ENCODE peak calls at places on chromosomes 11 and 22, in nine cellular contexts. C is activated CD8-positive, alpha-beta T cell treated with anti-CD3 and anti-CD28 coated beads for 36 hours; V is kidney; H is heart left ventricle; D is GOT3; B is WERI-Rb-1; F is effector CD4-positive, alpha-beta T cell; N is AG20443; Y is caudate nucleus. Z is an unnamed sample.

GRCh38 chr11:35031869-35032268 is 107.1 kb upstream of the CD44 start:
- DNase-seq in H (no peak), F (no peak), C (no peak), Y (no peak), V (no peak), B (no peak), D (no peak), N (no peak), Z (no peak)

GRCh38 chr22:35313311-35314121 is 13.8 kb downstream of the TOM1 start:
- DNase-seq in C (peak), H (no peak), N (peak), V (no peak), B (peak), Y (no peak), D (no peak), F (no peak), Z (no peak)

GRCh38 chr11:105910095-105910715 is 111.8 kb downstream of the MSANTD4 start:
- DNase-seq in V (no peak), Y (no peak), D (no peak), B (no peak), C (no peak), F (no peak), H (no peak), N (no peak), Z (no peak)

GRCh38 chr22:38353142-38353629 is 36.0 kb upstream of the CSNK1E start:
- DNase-seq in V (peak), C (peak), B (peak), H (peak), Y (no peak), N (peak), F (peak), D (peak), Z (peak)

GRCh38 chr11:2912498-2912897 is 16.7 kb downstream of the PHLDA2 start:
- DNase-seq in C (no peak), V (peak), Y (no peak), B (peak), N (peak), D (no peak), F (no peak), H (no peak), Z (no peak)

GRCh38 chr11:2563216-2564007 is 118.6 kb downstream of the KCNQ1 start:
- DNase-seq in V (peak), N (no peak), D (no peak), B (no peak), C (no peak), Y (no peak), F (no peak), H (no peak), Z (peak)

GRCh38 chr11:133895551-133895950 is 50.2 kb upstream of the SPATA19 start:
- DNase-seq in C (no peak), N (no peak), B (no peak), F (no peak), Y (no peak), V (no peak), H (no peak), D (no peak), Z (no peak)

GRCh38 chr11:117815262-117815803 is 9.2 kb downstream of the FXYD2 start:
- DNase-seq in C (peak), F (peak), H (peak), Y (no peak), D (no peak), V (peak), B (no peak), N (no peak), Z (peak)

GRCh38 chr11:118238947-118239346 is 13.2 kb downstream of the MPZL3 start:
- DNase-seq in N (no peak), V (no peak), D (no peak), B (no peak), H (no peak), C (peak), F (no peak), Y (no peak), Z (no peak)

GRCh38 chr22:48335442-48336139 is 1492.1 kb downstream of the BRD1 start:
- DNase-seq in H (no peak), D (no peak), Y (no peak), F (no peak), V (peak), B (peak), N (no peak), C (no peak), Z (no peak)

GRCh38 chr11:4197112-4197511 is 102.5 kb downstream of the RRM1 start:
- DNase-seq in Y (no peak), B (no peak), F (no peak), N (no peak), H (no peak), D (no peak), V (no peak), C (no peak), Z (no peak)

GRCh38 chr11:81932303-81932702 is 801.4 kb downstream of the FAM181B start:
- DNase-seq in Y (no peak), N (no peak), F (no peak), C (no peak), B (no peak), D (no peak), H (no peak), V (no peak), Z (no peak)